ENCODE peak calls at places on chromosomes 11 and 22, in nine cellular contexts. N is foreskin keratinocyte; U is mesenchymal stem cell; S is effector memory CD4-positive, alpha-beta T cell; I is thoracic aorta; R is mesendoderm; L is WERI-Rb-1; C is GM23338; A is heart right ventricle. K is an unnamed sample. For H3K27me3, the result is how much of the 10 kb centered on the place peaks cover.

GRCh38 chr22:21632237-21632895 is at the start of gene CCDC116:
- DNase-seq in N (no peak), U (no peak), S (peak), I (no peak), R (peak), L (no peak), C (peak), A (no peak), K (peak)

GRCh38 chr11:128551641-128552335 is 35.6 kb downstream of the ETS1 start:
- DNase-seq in N (no peak), U (no peak), S (no peak), I (no peak), R (no peak), L (no peak), C (no peak), A (no peak), K (no peak)

GRCh38 chr11:60345489-60345888 is 18.4 kb downstream of the MS4A6E start:
- DNase-seq in N (no peak), U (peak), S (no peak), I (no peak), R (peak), L (peak), C (peak), A (peak), K (peak)

GRCh38 chr11:76808158-76808557 is 25.0 kb downstream of the TSKU start:
- DNase-seq in N (no peak), U (no peak), S (no peak), I (no peak), R (no peak), L (no peak), C (no peak), A (no peak), K (no peak)

GRCh38 chr22:46732513-46732912 is 5.5 kb downstream of the CERK start:
- DNase-seq in N (no peak), U (no peak), S (no peak), I (no peak), R (no peak), L (no peak), C (no peak), A (no peak), K (no peak)

GRCh38 chr22:37178350-37179125 is 9.5 kb downstream of the C1QTNF6 start:
- DNase-seq in N (no peak), U (no peak), S (no peak), I (no peak), R (no peak), L (peak), C (no peak), A (no peak), K (no peak)

GRCh38 chr11:111694851-111695250 is 71.3 kb downstream of the PPP2R1B start:
- DNase-seq in N (no peak), U (peak), S (no peak), I (no peak), R (no peak), L (no peak), C (no peak), A (no peak), K (no peak)

GRCh38 chr11:62340269-62340901 is 3.1 kb downstream of the ASRGL1 start:
- DNase-seq in N (no peak), U (peak), S (peak), I (no peak), R (peak), L (peak), C (peak), A (peak), K (peak)

DNA sequence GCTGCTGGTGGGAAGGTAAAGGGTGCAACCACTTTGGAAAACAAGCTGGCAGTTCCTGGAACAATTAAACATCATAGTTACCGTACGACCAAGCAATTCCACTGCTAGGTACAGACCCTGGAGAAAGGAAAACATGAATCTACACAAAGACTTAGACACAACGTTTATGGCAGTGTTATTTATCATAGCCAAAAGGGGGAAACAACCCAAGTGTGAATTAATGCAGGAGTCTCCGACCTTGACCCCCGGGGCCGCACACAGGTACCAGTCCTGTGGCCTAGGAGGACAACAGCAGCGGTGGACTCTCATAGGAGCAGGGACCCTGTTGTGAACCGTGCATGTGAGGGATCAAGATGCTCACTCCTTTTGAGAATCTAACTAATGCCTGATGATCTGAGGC is 22.5 kb downstream of the PRDM10 start:
- DNase-seq in N (no peak), U (no peak), S (no peak), I (no peak), R (no peak), L (no peak), C (no peak), A (no peak), K (no peak)
- H3K27me3 ChIP-seq in N (under half), U (under half), S (under half), I (under half), R (under half), L (under half), C (under half), A (under half), K (under half)

DNA sequence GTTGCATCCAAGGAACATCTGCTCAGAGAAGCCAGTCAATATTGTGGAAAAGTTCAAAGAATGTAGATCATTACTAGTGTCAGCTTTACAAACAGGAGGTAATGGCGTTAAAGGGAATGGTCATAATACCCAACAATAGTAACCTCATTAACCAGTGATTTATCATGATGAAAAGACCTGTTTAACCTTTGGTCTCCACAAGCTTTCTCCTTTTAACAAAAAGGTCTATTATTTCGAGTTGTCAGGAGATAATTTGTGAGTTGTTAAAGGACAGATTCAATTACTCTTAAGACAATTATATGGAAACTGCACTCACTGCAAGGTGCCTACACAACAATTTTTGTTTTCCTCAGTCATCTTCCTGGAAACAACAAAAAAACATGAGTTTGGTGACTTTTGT is 73.8 kb upstream of the HTATIP2 start:
- DNase-seq in N (no peak), U (no peak), S (no peak), I (no peak), R (no peak), L (no peak), C (no peak), A (no peak), K (no peak)
- H3K27me3 ChIP-seq in N (under half), U (under half), S (under half), I (under half), R (under half), L (under half), C (under half), A (under half), K (under half)

GRCh38 chr22:48887394-48888332 is 940.0 kb downstream of the BRD1 start:
- DNase-seq in N (no peak), U (no peak), S (no peak), I (no peak), R (no peak), L (no peak), C (no peak), A (no peak), K (no peak)
- H3K27me3 ChIP-seq in N (under half), U (under half), S (under half), I (under half), R (under half), L (under half), C (under half), A (under half), K (under half)

GRCh38 chr11:90257158-90257525 is 34.3 kb upstream of the CHORDC1 start:
- DNase-seq in N (no peak), U (no peak), S (no peak), I (no peak), R (no peak), L (no peak), C (no peak), A (no peak), K (no peak)
- H3K27me3 ChIP-seq in N (under half), U (under half), S (under half), I (under half), R (under half), L (under half), C (under half), A (under half), K (under half)

GRCh38 chr22:49091917-49092545 is 735.6 kb downstream of the BRD1 start:
- DNase-seq in N (no peak), U (no peak), S (no peak), I (no peak), R (peak), L (no peak), C (no peak), A (no peak), K (no peak)

GRCh38 chr22:49094151-49094550 is 733.5 kb downstream of the BRD1 start:
- DNase-seq in N (no peak), U (no peak), S (no peak), I (no peak), R (no peak), L (no peak), C (no peak), A (no peak), K (no peak)

GRCh38 chr22:49092751-49093150 is 734.9 kb downstream of the BRD1 start:
- DNase-seq in N (no peak), U (no peak), S (no peak), I (no peak), R (no peak), L (no peak), C (no peak), A (no peak), K (no peak)

GRCh38 chr22:49094858-49095257 is 732.8 kb downstream of the BRD1 start:
- DNase-seq in N (no peak), U (no peak), S (no peak), I (no peak), R (no peak), L (no peak), C (no peak), A (no peak), K (no peak)

DNA sequence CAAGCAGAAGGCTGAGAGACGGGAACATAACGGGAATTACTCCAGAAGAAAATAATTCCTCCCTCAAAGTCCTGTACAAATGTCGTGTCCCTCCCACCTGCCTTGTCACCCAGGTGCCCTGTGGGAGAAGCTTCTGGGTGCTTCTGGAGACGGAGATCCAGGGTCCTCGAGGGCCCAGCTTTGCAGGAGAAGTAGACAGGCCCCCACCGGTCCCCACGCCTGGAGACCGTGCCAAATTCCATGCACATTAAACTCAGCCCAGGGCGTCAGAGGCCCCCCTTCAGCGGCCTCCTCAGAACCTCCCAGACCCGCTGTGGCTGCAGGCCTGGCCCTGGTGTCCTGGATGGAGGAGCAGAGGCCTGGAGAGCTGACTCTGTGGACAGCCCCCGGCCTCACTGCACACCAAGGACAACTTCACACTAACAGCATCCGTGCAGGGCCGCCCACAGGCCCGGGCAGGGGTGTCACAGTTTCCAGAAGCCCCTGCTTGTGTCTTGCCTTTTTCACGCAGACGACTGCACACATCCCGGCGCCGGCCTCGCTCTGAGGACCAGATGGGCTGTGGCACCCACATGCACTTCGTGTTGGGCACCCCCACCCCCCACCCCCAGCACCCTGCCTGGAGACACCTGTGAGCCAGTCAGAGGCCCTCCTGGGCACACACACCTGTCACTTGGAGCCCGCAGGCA is 734.3 kb downstream of the BRD1 start:
- DNase-seq in N (no peak), U (no peak), S (no peak), I (no peak), R (no peak), L (no peak), C (no peak), A (no peak), K (no peak)
- H3K27me3 ChIP-seq in N (under half), U (under half), S (under half), I (under half), R (under half), L (under half), C (under half), A (under half), K (under half)

DNA sequence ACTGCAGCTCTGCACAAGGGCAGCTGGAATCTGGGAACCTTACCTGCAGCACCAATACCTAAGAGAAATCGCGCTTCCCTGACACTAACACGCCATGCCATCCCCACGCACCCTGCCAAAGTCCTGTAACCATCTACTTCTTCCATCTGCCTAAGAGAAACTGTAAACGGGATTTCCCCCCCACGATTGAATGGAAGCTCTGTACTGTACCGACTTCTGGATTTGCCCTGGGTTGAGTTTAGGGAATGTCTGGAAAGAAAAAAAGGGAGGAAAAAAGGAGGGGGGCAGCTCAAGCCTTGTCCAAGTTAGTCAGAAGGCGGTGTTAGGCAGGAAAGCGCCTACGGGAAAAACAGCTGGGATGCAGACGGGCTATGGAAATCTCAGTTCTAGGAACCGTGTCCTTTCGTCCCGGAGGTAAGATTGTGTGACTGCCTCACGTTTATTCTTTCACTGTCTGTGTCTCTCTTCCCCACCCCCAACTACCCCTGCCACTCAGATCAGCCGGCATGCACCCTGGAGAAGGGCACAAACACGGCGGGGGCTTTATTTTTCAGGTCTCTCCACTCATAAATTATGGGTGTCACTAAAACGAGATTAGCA is 125.5 kb upstream of the C11orf58 start:
- DNase-seq in N (peak), U (peak), S (no peak), I (no peak), R (peak), L (no peak), C (peak), A (no peak), K (peak)
- H3K27me3 ChIP-seq in N (under half), U (half or more), S (half or more), I (under half), R (under half), L (under half), C (half or more), A (under half), K (half or more)

DNA sequence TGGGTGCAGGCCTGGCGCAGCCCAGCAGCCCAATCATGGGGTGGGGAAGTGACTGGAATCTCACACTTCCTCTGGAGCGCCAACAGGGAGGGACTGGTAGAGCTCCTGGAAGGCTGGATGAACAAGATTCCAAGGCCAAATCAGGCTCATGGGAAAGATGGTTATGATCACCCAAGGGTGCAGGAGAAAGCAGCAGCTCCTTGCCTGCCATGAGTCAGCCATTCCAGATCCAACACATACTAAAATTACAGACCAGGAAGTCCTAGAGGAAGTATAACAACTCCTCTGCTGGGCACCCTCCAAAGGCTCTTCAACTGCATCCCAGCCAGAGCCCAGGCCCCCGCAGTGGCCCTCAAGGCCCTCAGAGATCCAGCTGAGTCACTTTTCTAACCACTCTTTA is 427.3 kb downstream of the TENM4 start:
- DNase-seq in N (peak), U (no peak), S (no peak), I (no peak), R (no peak), L (no peak), C (no peak), A (no peak), K (no peak)
- H3K27me3 ChIP-seq in N (under half), U (under half), S (under half), I (under half), R (under half), L (under half), C (under half), A (under half), K (under half)

GRCh38 chr11:123362941-123363340 is 67.1 kb upstream of the GRAMD1B start:
- DNase-seq in N (no peak), U (no peak), S (no peak), I (no peak), R (no peak), L (no peak), C (no peak), A (no peak), K (no peak)
- H3K27me3 ChIP-seq in N (half or more), U (half or more), S (under half), I (under half), R (under half), L (under half), C (under half), A (under half), K (under half)

K was measured in H9.